ENCODE peak calls at places on chromosomes 11 and 22, in eight cellular contexts. J is pancreas, X is endodermal cell, O is right atrium auricular region, D is neuronal stem cell, U is adrenal gland, A is H9, S is psoas muscle. P is an unnamed sample.

GRCh38 chr11:32396331-32396730 is 39.0 kb downstream of the WT1 start:
- DNase-seq in J (no peak), X (no peak), O (no peak), D (no peak), U (no peak), A (no peak), S (no peak), P (no peak)

GRCh38 chr11:43404836-43405479 is 46.2 kb downstream of the TTC17 start:
- DNase-seq in J (no peak), X (no peak), O (no peak), D (no peak), U (no peak), A (no peak), S (no peak), P (no peak)

GRCh38 chr11:47056261-47056915 is 119.8 kb downstream of the CSTPP1 start:
- DNase-seq in J (no peak), X (no peak), O (no peak), D (no peak), U (peak), A (no peak), S (no peak), P (no peak)

GRCh38 chr11:115580416-115580815 is 76.2 kb upstream of the CADM1 start:
- DNase-seq in J (no peak), X (no peak), O (no peak), D (no peak), U (no peak), A (no peak), S (no peak), P (no peak)

GRCh38 chr22:19877626-19878339 is 23.1 kb upstream of the GNB1L start:
- DNase-seq in J (peak), X (peak), O (no peak), D (no peak), U (no peak), A (no peak), S (no peak), P (no peak)

GRCh38 chr11:78932757-78933156 is 358.1 kb upstream of the NARS2 start:
- DNase-seq in J (no peak), X (no peak), O (no peak), D (no peak), U (no peak), A (no peak), S (no peak), P (no peak)

GRCh38 chr11:108697872-108698473 is 33.1 kb downstream of the DDX10 start:
- DNase-seq in J (no peak), X (peak), O (no peak), D (peak), U (peak), A (peak), S (no peak), P (peak)

GRCh38 chr22:34877506-34877905 is 188.5 kb upstream of the ISX start:
- DNase-seq in J (no peak), X (no peak), O (no peak), D (no peak), U (no peak), A (no peak), S (no peak), P (no peak)

GRCh38 chr11:119999220-119999619 is 138.7 kb downstream of the TRIM29 start:
- DNase-seq in J (no peak), X (peak), O (no peak), D (no peak), U (no peak), A (no peak), S (no peak), P (no peak)

GRCh38 chr11:118914178-118914918 is 11.4 kb downstream of the BCL9L start:
- DNase-seq in J (peak), X (peak), O (no peak), D (no peak), U (no peak), A (peak), S (peak), P (no peak)

GRCh38 chr22:27706489-27706888 is 95.1 kb downstream of the MN1 start:
- DNase-seq in J (no peak), X (no peak), O (no peak), D (no peak), U (no peak), A (no peak), S (no peak), P (no peak)

GRCh38 chr22:32745251-32745995 is 56.1 kb upstream of the TIMP3 start:
- DNase-seq in J (no peak), X (peak), O (peak), D (peak), U (no peak), A (peak), S (peak), P (no peak)

GRCh38 chr11:66727282-66727882 is 1.6 kb downstream of the SPTBN2 start:
- DNase-seq in J (no peak), X (peak), O (no peak), D (no peak), U (peak), A (peak), S (peak), P (no peak)

GRCh38 chr11:15412054-15412453 is 297.3 kb downstream of the INSC start:
- DNase-seq in J (no peak), X (no peak), O (no peak), D (no peak), U (no peak), A (no peak), S (no peak), P (no peak)

GRCh38 chr11:82771781-82772180 is 38.1 kb upstream of the FAM181B start:
- DNase-seq in J (no peak), X (no peak), O (no peak), D (no peak), U (no peak), A (no peak), S (no peak), P (no peak)

GRCh38 chr22:25403752-25404471 is 160.6 kb upstream of the GRK3 start:
- DNase-seq in J (no peak), X (peak), O (no peak), D (no peak), U (peak), A (no peak), S (no peak), P (no peak)

GRCh38 chr22:49099496-49100124 is 728.1 kb downstream of the BRD1 start:
- DNase-seq in J (no peak), X (no peak), O (no peak), D (no peak), U (no peak), A (no peak), S (peak), P (peak)

GRCh38 chr22:28761449-28761755 is 11.1 kb upstream of the CCDC117 start:
- DNase-seq in J (no peak), X (peak), O (no peak), D (no peak), U (no peak), A (peak), S (no peak), P (no peak)

GRCh38 chr22:23503142-23503541 is 76.9 kb downstream of the IGLL1 start:
- DNase-seq in J (no peak), X (no peak), O (no peak), D (no peak), U (no peak), A (no peak), S (peak), P (no peak)

GRCh38 chr11:114196994-114197702 is 99.1 kb upstream of the NNMT start:
- DNase-seq in J (no peak), X (no peak), O (no peak), D (no peak), U (peak), A (no peak), S (no peak), P (no peak)

GRCh38 chr11:126115820-126116319 is 53.2 kb upstream of the CDON start:
- DNase-seq in J (peak), X (peak), O (peak), D (no peak), U (peak), A (no peak), S (peak), P (peak)

GRCh38 chr22:47811971-47812370 is 1049.5 kb downstream of the TBC1D22A start:
- DNase-seq in J (no peak), X (peak), O (peak), D (no peak), U (no peak), A (no peak), S (no peak), P (no peak)

GRCh38 chr11:31480930-31481329 is 28.5 kb downstream of the IMMP1L start:
- DNase-seq in J (no peak), X (no peak), O (no peak), D (no peak), U (no peak), A (no peak), S (no peak), P (no peak)

GRCh38 chr11:109726061-109726460 is 304.1 kb downstream of the C11orf87 start:
- DNase-seq in J (no peak), X (no peak), O (no peak), D (no peak), U (no peak), A (no peak), S (no peak), P (no peak)

GRCh38 chr22:47188337-47189055 is 426.0 kb downstream of the TBC1D22A start:
- DNase-seq in J (peak), X (peak), O (no peak), D (no peak), U (no peak), A (peak), S (peak), P (no peak)

GRCh38 chr11:113400631-113401230 is 13.2 kb downstream of the ANKK1 start:
- DNase-seq in J (no peak), X (no peak), O (no peak), D (no peak), U (no peak), A (no peak), S (no peak), P (no peak)

GRCh38 chr11:65575568-65576231 is at the start of gene EHBP1L1:
- DNase-seq in J (no peak), X (peak), O (no peak), D (no peak), U (peak), A (no peak), S (peak), P (no peak)

GRCh38 chr22:49026476-49027121 is 801.1 kb downstream of the BRD1 start:
- DNase-seq in J (no peak), X (peak), O (no peak), D (no peak), U (no peak), A (peak), S (peak), P (no peak)

GRCh38 chr11:105609832-105610781 is at the start of gene GRIA4:
- DNase-seq in J (peak), X (peak), O (no peak), D (peak), U (no peak), A (peak), S (peak), P (no peak)

GRCh38 chr11:32088117-32088941 is 2.5 kb upstream of the RCN1 start:
- DNase-seq in J (no peak), X (no peak), O (peak), D (no peak), U (peak), A (no peak), S (no peak), P (no peak)

GRCh38 chr11:84720706-84721402 is 906.3 kb downstream of the DLG2 start:
- DNase-seq in J (peak), X (peak), O (peak), D (peak), U (peak), A (peak), S (peak), P (no peak)

GRCh38 chr11:25860677-25861445 is 471.1 kb upstream of the ANO3 start:
- DNase-seq in J (no peak), X (no peak), O (no peak), D (no peak), U (no peak), A (no peak), S (no peak), P (no peak)

GRCh38 chr11:118198370-118198769 is 21.9 kb upstream of the SCN2B start:
- DNase-seq in J (peak), X (peak), O (peak), D (no peak), U (peak), A (peak), S (peak), P (peak)

GRCh38 chr11:120854988-120855387 is 168.9 kb upstream of the TBCEL start:
- DNase-seq in J (no peak), X (no peak), O (no peak), D (no peak), U (no peak), A (no peak), S (no peak), P (no peak)

GRCh38 chr11:128878455-128878854 is 11.4 kb upstream of the KCNJ1 start:
- DNase-seq in J (no peak), X (no peak), O (no peak), D (no peak), U (no peak), A (no peak), S (no peak), P (no peak)

GRCh38 chr11:107929611-107930200 is 1.5 kb downstream of the RAB39A start:
- DNase-seq in J (no peak), X (peak), O (no peak), D (no peak), U (peak), A (no peak), S (no peak), P (no peak)

GRCh38 chr11:63873381-63873780 is 34.5 kb downstream of the MARK2 start:
- DNase-seq in J (no peak), X (no peak), O (no peak), D (no peak), U (no peak), A (no peak), S (no peak), P (no peak)

GRCh38 chr11:63875506-63875905 is 36.6 kb downstream of the MARK2 start:
- DNase-seq in J (no peak), X (no peak), O (no peak), D (no peak), U (no peak), A (no peak), S (no peak), P (no peak)

GRCh38 chr11:63876616-63877015 is 37.7 kb downstream of the MARK2 start:
- DNase-seq in J (no peak), X (no peak), O (no peak), D (no peak), U (no peak), A (no peak), S (no peak), P (no peak)

GRCh38 chr11:63872833-63873201 is 33.9 kb downstream of the MARK2 start:
- DNase-seq in J (no peak), X (no peak), O (no peak), D (no peak), U (peak), A (no peak), S (peak), P (no peak)

DNA sequence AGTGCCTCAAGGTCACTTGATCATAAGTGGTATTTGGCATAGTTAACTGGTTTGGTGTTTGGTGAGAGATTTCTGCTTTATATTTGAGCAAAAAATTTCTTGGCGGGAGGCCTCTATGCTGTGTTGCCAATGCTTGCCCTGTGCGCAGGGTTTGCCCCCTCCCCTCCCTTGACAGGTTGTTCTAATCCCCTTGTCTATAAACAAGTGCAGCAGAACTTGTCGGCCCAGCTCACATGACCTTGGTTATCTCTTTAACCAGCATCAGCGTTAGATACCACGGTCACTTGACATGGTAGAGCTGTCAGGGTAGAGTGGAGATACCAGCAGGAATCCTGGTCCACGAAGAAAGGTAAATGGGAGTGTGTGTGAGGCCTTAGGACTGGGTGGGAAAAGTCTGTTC is 35.6 kb downstream of the MARK2 start:
- DNase-seq in J (no peak), X (no peak), O (no peak), D (no peak), U (peak), A (no peak), S (no peak), P (no peak)
- H3K27ac ChIP-seq in J (peak), X (no peak), O (peak), D (no peak), U (no peak), A (no peak), S (no peak), P (no peak)

DNA sequence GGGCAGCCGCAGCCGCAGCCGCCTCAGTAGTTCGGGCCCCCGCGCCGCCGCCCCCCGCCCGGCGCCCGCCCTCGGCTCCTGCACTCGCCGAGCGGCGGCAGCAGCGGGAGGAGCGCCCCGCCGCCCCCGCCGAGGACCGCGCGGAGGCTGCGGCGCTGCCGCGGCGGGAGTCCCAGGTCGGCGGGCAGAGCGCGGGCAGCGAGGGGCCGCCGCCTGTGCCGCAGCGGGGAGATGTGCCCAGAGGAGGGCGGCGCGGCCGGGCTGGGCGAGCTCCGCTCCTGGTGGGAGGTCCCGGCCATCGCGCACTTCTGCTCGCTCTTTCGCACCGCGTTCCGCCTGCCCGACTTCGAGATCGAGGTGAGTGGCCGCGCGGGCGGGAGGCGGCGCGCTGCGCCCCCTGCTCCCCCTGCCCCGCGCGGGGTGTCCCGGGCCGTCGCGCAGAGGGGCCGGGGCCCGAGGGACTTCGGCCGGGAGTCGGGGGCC is 334 bp downstream of the CECR2 start:
- DNase-seq in J (peak), X (peak), O (no peak), D (peak), U (peak), A (peak), S (peak), P (no peak)
- H3K27ac ChIP-seq in J (no peak), X (peak), O (peak), D (peak), U (no peak), A (no peak), S (peak), P (no peak)

GRCh38 chr22:29859976-29860766 is 22.1 kb upstream of the ASCC2 start:
- DNase-seq in J (no peak), X (no peak), O (no peak), D (no peak), U (no peak), A (no peak), S (no peak), P (no peak)

GRCh38 chr22:29856496-29856895 is 18.4 kb upstream of the ASCC2 start:
- DNase-seq in J (no peak), X (peak), O (no peak), D (no peak), U (no peak), A (no peak), S (no peak), P (no peak)

GRCh38 chr22:29854432-29854831 is 16.4 kb upstream of the ASCC2 start:
- DNase-seq in J (no peak), X (peak), O (peak), D (no peak), U (no peak), A (no peak), S (no peak), P (no peak)

DNA sequence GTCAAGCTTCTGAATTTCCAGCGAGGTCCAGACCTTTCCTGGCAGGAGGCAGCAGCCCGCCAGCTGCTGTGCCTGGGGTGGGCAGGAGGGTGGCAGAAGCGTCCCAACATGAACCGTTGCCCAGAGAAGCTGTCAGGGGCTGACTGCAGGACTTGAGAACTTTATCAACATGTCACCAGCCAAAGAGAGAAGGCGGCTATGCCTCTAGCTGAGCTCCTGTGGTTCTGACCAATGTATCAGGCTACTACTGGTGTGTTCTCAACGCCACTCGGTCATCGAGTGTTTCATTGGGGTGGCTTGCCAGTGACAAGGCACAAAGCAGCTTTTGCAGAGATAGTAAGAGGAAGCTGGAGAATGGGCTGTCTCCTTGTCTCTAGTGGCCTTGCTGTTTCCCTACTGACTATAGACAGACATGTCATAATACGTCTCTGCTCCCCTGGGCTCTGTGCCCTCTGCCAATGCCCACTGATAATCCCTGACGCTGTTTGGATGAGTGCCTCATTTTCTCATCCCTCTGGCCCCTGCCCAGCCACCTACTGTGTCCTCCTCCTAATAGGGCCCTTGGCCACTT is 17.6 kb upstream of the ASCC2 start:
- DNase-seq in J (no peak), X (peak), O (peak), D (no peak), U (peak), A (no peak), S (peak), P (no peak)
- H3K27ac ChIP-seq in J (no peak), X (no peak), O (peak), D (peak), U (no peak), A (no peak), S (peak), P (no peak)

GRCh38 chr11:72235351-72236057 is 8.5 kb downstream of the PHOX2A start:
- DNase-seq in J (peak), X (peak), O (no peak), D (no peak), U (no peak), A (no peak), S (no peak), P (no peak)

GRCh38 chr11:72233056-72233772 is 8.6 kb downstream of the INPPL1 start:
- DNase-seq in J (peak), X (peak), O (no peak), D (no peak), U (no peak), A (no peak), S (no peak), P (no peak)

GRCh38 chr11:72233773-72234513 is 9.4 kb downstream of the INPPL1 start:
- DNase-seq in J (peak), X (peak), O (no peak), D (no peak), U (no peak), A (no peak), S (no peak), P (no peak)

GRCh38 chr11:72234920-72235319 is 9.1 kb downstream of the PHOX2A start:
- DNase-seq in J (no peak), X (no peak), O (no peak), D (no peak), U (no peak), A (peak), S (no peak), P (no peak)

DNA sequence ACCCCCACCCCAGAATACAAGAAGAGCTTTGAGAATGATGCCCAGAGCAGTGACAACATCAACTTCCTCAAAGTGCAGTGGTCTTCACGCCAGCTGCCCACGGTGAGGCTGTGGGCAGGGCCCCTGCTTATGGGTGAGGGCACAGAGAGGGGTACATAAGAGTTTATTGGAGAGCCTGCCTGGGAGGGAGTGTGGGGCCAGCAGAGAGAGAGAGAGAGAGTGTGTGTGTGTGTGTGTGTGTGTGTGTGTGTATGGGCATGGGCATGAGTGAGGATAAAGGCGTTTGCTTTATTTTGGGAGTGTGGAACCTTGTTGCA is 9.5 kb downstream of the PHOX2A start:
- DNase-seq in J (no peak), X (peak), O (no peak), D (no peak), U (no peak), A (no peak), S (no peak), P (no peak)
- H3K27ac ChIP-seq in J (no peak), X (no peak), O (no peak), D (no peak), U (no peak), A (no peak), S (no peak), P (no peak)

P was measured in Panc1.